ENCODE peak calls at places on chromosome 11, in eight cellular contexts. One of them, this sample, is unnamed.

GRCh38 chr11:61626580-61627380 is 45.9 kb upstream of the SYT7 start:
- DNase-seq in dorsolateral prefrontal cortex: no peak
- DNase-seq in M059J: peak; percentile 50
- DNase-seq in NCI-H1092: no peak
- DNase-seq in NCI-H1436: no peak
- DNase-seq in mammary epithelial cell: peak; percentile 87
- DNase-seq in H1: peak; percentile 71
- DNase-seq in EL: no peak
- DNase-seq in this sample: no peak

GRCh38 chr11:11608783-11609232 is 13.0 kb downstream of the GALNT18 start:
- DNase-seq in dorsolateral prefrontal cortex: no peak
- DNase-seq in M059J: peak; percentile 19
- DNase-seq in NCI-H1092: no peak
- DNase-seq in NCI-H1436: no peak
- DNase-seq in mammary epithelial cell: peak; percentile 68
- DNase-seq in H1: no peak
- DNase-seq in EL: peak; percentile 22
- DNase-seq in this sample: peak; percentile 47

GRCh38 chr11:65305501-65306268 is 9.0 kb upstream of the CDC42EP2 start:
- DNase-seq in dorsolateral prefrontal cortex: no peak
- DNase-seq in M059J: peak; percentile 48
- DNase-seq in NCI-H1092: no peak
- DNase-seq in NCI-H1436: no peak
- DNase-seq in mammary epithelial cell: no peak
- DNase-seq in H1: no peak
- DNase-seq in EL: no peak
- DNase-seq in this sample: no peak

GRCh38 chr11:22707119-22707899 is 40.9 kb downstream of the GAS2 start:
- DNase-seq in dorsolateral prefrontal cortex: no peak
- DNase-seq in M059J: peak; percentile 2
- DNase-seq in NCI-H1092: no peak
- DNase-seq in NCI-H1436: no peak
- DNase-seq in mammary epithelial cell: no peak
- DNase-seq in H1: no peak
- DNase-seq in EL: no peak
- DNase-seq in this sample: no peak

GRCh38 chr11:8259316-8259995 is 4.2 kb downstream of the LMO1 start:
- DNase-seq in dorsolateral prefrontal cortex: no peak
- DNase-seq in M059J: no peak
- DNase-seq in NCI-H1092: no peak
- DNase-seq in NCI-H1436: no peak
- DNase-seq in mammary epithelial cell: no peak
- DNase-seq in H1: no peak
- DNase-seq in EL: no peak
- DNase-seq in this sample: no peak

GRCh38 chr11:6458352-6458751 is 15.4 kb downstream of the TRIM3 start:
- DNase-seq in dorsolateral prefrontal cortex: no peak
- DNase-seq in M059J: no peak
- DNase-seq in NCI-H1092: no peak
- DNase-seq in NCI-H1436: no peak
- DNase-seq in mammary epithelial cell: no peak
- DNase-seq in H1: no peak
- DNase-seq in EL: no peak
- DNase-seq in this sample: no peak

GRCh38 chr11:71505781-71506180 is 21.3 kb upstream of the KRTAP5-7 start:
- DNase-seq in dorsolateral prefrontal cortex: no peak
- DNase-seq in M059J: no peak
- DNase-seq in NCI-H1092: no peak
- DNase-seq in NCI-H1436: no peak
- DNase-seq in mammary epithelial cell: no peak
- DNase-seq in H1: peak; percentile 50
- DNase-seq in EL: no peak
- DNase-seq in this sample: no peak

GRCh38 chr11:28461338-28461737 is 353.1 kb downstream of the METTL15 start:
- DNase-seq in dorsolateral prefrontal cortex: no peak
- DNase-seq in M059J: peak; percentile 38
- DNase-seq in NCI-H1092: no peak
- DNase-seq in NCI-H1436: no peak
- DNase-seq in mammary epithelial cell: no peak
- DNase-seq in H1: no peak
- DNase-seq in EL: peak; percentile 70
- DNase-seq in this sample: peak; percentile 35

GRCh38 chr11:111718436-111719325 is 47.5 kb downstream of the PPP2R1B start:
- DNase-seq in dorsolateral prefrontal cortex: no peak
- DNase-seq in M059J: peak; percentile 96
- DNase-seq in NCI-H1092: no peak
- DNase-seq in NCI-H1436: peak; percentile 11
- DNase-seq in mammary epithelial cell: peak; percentile 68
- DNase-seq in H1: no peak
- DNase-seq in EL: peak; percentile 69
- DNase-seq in this sample: peak; percentile 81

GRCh38 chr11:73950869-73951710 is at the start of gene DNAJB13:
- DNase-seq in dorsolateral prefrontal cortex: peak; percentile 34
- DNase-seq in M059J: peak; percentile 61
- DNase-seq in NCI-H1092: no peak
- DNase-seq in NCI-H1436: no peak
- DNase-seq in mammary epithelial cell: peak; percentile 43
- DNase-seq in H1: peak; percentile 86
- DNase-seq in EL: peak; percentile 50
- DNase-seq in this sample: peak; percentile 37

GRCh38 chr11:82185925-82186324 is 547.7 kb downstream of the FAM181B start:
- DNase-seq in dorsolateral prefrontal cortex: no peak
- DNase-seq in M059J: no peak
- DNase-seq in NCI-H1092: no peak
- DNase-seq in NCI-H1436: no peak
- DNase-seq in mammary epithelial cell: no peak
- DNase-seq in H1: no peak
- DNase-seq in EL: no peak
- DNase-seq in this sample: no peak

GRCh38 chr11:47348859-47349258 is 3.6 kb downstream of the MYBPC3 start:
- DNase-seq in dorsolateral prefrontal cortex: no peak
- DNase-seq in M059J: peak; percentile 58
- DNase-seq in NCI-H1092: no peak
- DNase-seq in NCI-H1436: peak; percentile 38
- DNase-seq in mammary epithelial cell: no peak
- DNase-seq in H1: no peak
- DNase-seq in EL: peak; percentile 40
- DNase-seq in this sample: peak; percentile 47

GRCh38 chr11:95991101-95991500 is 67.2 kb upstream of the MTMR2 start:
- DNase-seq in dorsolateral prefrontal cortex: no peak
- DNase-seq in M059J: peak; percentile 31
- DNase-seq in NCI-H1092: no peak
- DNase-seq in NCI-H1436: no peak
- DNase-seq in mammary epithelial cell: peak; percentile 35
- DNase-seq in H1: no peak
- DNase-seq in EL: peak; percentile 37
- DNase-seq in this sample: no peak

GRCh38 chr11:11028017-11028692 is 170.3 kb upstream of the ZBED5 start:
- DNase-seq in dorsolateral prefrontal cortex: peak; percentile 35
- DNase-seq in M059J: peak; percentile 70
- DNase-seq in NCI-H1092: peak; percentile 30
- DNase-seq in NCI-H1436: peak; percentile 77
- DNase-seq in mammary epithelial cell: peak; percentile 50
- DNase-seq in H1: peak; percentile 88
- DNase-seq in EL: peak; percentile 64
- DNase-seq in this sample: peak; percentile 74

GRCh38 chr11:76212086-76213035 is 6.1 kb upstream of the WNT11 start:
- DNase-seq in dorsolateral prefrontal cortex: no peak
- DNase-seq in M059J: no peak
- DNase-seq in NCI-H1092: no peak
- DNase-seq in NCI-H1436: no peak
- DNase-seq in mammary epithelial cell: no peak
- DNase-seq in H1: no peak
- DNase-seq in EL: no peak
- DNase-seq in this sample: no peak

GRCh38 chr11:2366271-2366670 is 10.8 kb upstream of the CD81 start:
- DNase-seq in dorsolateral prefrontal cortex: no peak
- DNase-seq in M059J: peak; percentile 27
- DNase-seq in NCI-H1092: peak; percentile 33
- DNase-seq in NCI-H1436: no peak
- DNase-seq in mammary epithelial cell: no peak
- DNase-seq in H1: no peak
- DNase-seq in EL: no peak
- DNase-seq in this sample: no peak

GRCh38 chr11:15208570-15209222 is 94.0 kb downstream of the INSC start:
- DNase-seq in dorsolateral prefrontal cortex: peak; percentile 77
- DNase-seq in M059J: peak; percentile 48
- DNase-seq in NCI-H1092: peak; percentile 62
- DNase-seq in NCI-H1436: peak; percentile 83
- DNase-seq in mammary epithelial cell: peak; percentile 27
- DNase-seq in H1: peak; percentile 92
- DNase-seq in EL: peak; percentile 60
- DNase-seq in this sample: peak; percentile 71

This sample was measured in MCF 10A.